ENCODE peak calls at places on chromosomes 1 and 21, in ten cellular contexts. X is colonic mucosa, O is vagina, H is body of pancreas, M is left ventricle myocardium inferior, L is H9, Q is thyroid gland, R is transverse colon, G is brain microvascular endothelial cell, I is hepatocyte. N is an unnamed sample.

GRCh38 chr1:67053535-67053784 is 488 bp downstream of the SLC35D1 start:
- DNase-seq in G (peak), R (peak), O (no peak), X (peak), I (peak), H (peak), M (peak), L (no peak), Q (peak), N (no peak)

GRCh38 chr1:8841395-8841794 is 24.0 kb upstream of the RERE start:
- DNase-seq in I (no peak), H (no peak), O (no peak), Q (no peak), X (no peak), R (no peak), M (no peak), L (no peak), G (no peak), N (no peak)

GRCh38 chr1:20261095-20261494 is 29.6 kb upstream of the VWA5B1 start:
- DNase-seq in H (no peak), R (no peak), M (no peak), X (no peak), I (no peak), O (no peak), Q (no peak), G (no peak), L (no peak), N (no peak)

GRCh38 chr21:41536827-41537103 is 28.8 kb upstream of the TMPRSS2 start:
- DNase-seq in H (no peak), X (peak), L (no peak), R (peak), Q (no peak), M (no peak), I (no peak), G (no peak), O (no peak), N (no peak)

GRCh38 chr1:207752456-207753132 is 740 bp downstream of the CD46 start:
- DNase-seq in I (peak), O (no peak), L (no peak), M (no peak), R (peak), X (peak), G (no peak), H (peak), Q (peak), N (peak)

GRCh38 chr21:29326914-29327554 is 28.3 kb downstream of the BACH1 start:
- DNase-seq in O (no peak), G (no peak), R (no peak), H (no peak), Q (no peak), L (no peak), X (no peak), M (no peak), I (no peak), N (no peak)

GRCh38 chr1:31564606-31564989 is 11.7 kb upstream of the TINAGL1 start:
- DNase-seq in I (no peak), X (no peak), M (no peak), R (no peak), G (no peak), H (no peak), L (no peak), Q (no peak), O (peak), N (no peak)

GRCh38 chr1:153617677-153618076 is 1.6 kb upstream of the S100A14 start:
- DNase-seq in X (peak), L (peak), H (peak), M (no peak), I (peak), Q (peak), G (no peak), R (peak), O (no peak), N (no peak)

GRCh38 chr1:973459-974292 is 7.4 kb downstream of the PLEKHN1 start:
- DNase-seq in I (no peak), R (no peak), G (no peak), L (no peak), Q (no peak), H (no peak), X (no peak), O (no peak), M (no peak), N (no peak)

GRCh38 chr1:217660353-217661062 is 29.4 kb downstream of the SPATA17 start:
- DNase-seq in G (peak), Q (no peak), M (no peak), L (no peak), O (no peak), R (no peak), X (no peak), H (no peak), I (peak), N (peak)

GRCh38 chr1:226674892-226675719 is 64.0 kb downstream of the ITPKB start:
- DNase-seq in L (no peak), R (peak), H (peak), O (no peak), I (no peak), Q (no peak), X (peak), G (no peak), M (peak), N (no peak)

GRCh38 chr1:19765623-19766022 is 34.1 kb downstream of the TMCO4 start:
- DNase-seq in L (no peak), X (no peak), M (no peak), G (peak), Q (no peak), I (peak), R (no peak), O (no peak), H (no peak), N (peak)

GRCh38 chr1:210072129-210072528 is 134.1 kb downstream of the SYT14 start:
- DNase-seq in G (no peak), R (no peak), I (no peak), O (no peak), Q (no peak), X (no peak), M (no peak), H (no peak), L (no peak), N (no peak)

GRCh38 chr1:188611432-188611831 is 1782.7 kb downstream of the PLA2G4A start:
- DNase-seq in M (no peak), H (no peak), O (no peak), G (no peak), X (no peak), I (no peak), R (no peak), Q (no peak), L (no peak), N (no peak)

GRCh38 chr1:8985915-8986813 is 40.1 kb downstream of the SLC2A7 start:
- DNase-seq in M (peak), X (peak), H (peak), Q (peak), L (no peak), I (peak), R (peak), G (peak), O (no peak), N (peak)

GRCh38 chr1:213269829-213270228 is 218.8 kb downstream of the RPS6KC1 start:
- DNase-seq in O (no peak), Q (no peak), X (no peak), M (no peak), I (no peak), R (no peak), H (no peak), L (no peak), G (no peak), N (no peak)

GRCh38 chr1:26191739-26192138 is 1.3 kb downstream of the CATSPER4 start:
- DNase-seq in R (no peak), O (no peak), H (no peak), X (no peak), L (no peak), Q (no peak), G (no peak), M (no peak), I (no peak), N (no peak)

GRCh38 chr1:180386740-180387367 is 115.5 kb downstream of the ACBD6 start:
- DNase-seq in G (no peak), Q (no peak), I (no peak), H (no peak), R (no peak), X (no peak), M (no peak), O (no peak), L (no peak), N (no peak)

GRCh38 chr1:30034627-30035521 is 688.5 kb downstream of the MATN1 start:
- DNase-seq in H (no peak), I (no peak), G (peak), Q (no peak), X (peak), O (no peak), L (no peak), R (no peak), M (no peak), N (no peak)

DNA sequence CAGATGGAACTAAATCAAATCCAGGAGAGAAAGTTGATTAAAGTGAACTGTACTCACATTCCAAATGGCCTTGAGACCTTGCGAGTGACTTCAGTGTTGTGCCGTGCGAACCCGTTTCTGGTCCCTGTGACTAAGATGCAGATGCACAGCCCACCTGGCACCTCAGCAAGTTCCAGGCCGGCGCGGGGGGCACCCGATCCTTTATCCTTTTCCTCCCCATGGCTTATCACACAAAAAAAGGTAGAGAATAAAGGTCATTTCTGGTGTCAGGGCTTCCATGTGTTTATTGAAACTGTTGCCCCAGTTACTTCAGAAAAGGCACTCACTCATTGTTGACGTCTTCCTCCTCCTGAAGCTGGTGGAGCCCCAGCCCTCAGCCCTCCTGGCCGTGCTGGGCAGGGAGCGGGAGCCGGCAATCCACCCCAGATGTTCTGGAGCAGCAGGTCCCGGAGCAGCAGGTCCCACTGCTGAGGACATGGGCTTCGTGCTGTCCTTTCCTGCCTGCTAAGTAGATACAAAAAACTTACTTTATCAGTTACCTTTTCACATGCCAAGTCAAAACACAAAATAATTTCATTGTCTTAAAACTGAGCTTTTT is 53.0 kb downstream of the PCNT start:
- DNase-seq in O (no peak), R (no peak), L (no peak), Q (no peak), H (no peak), I (no peak), G (no peak), X (no peak), M (no peak), N (no peak)
- H3K27ac ChIP-seq in O (no peak), R (no peak), L (no peak), Q (no peak), H (no peak), I (no peak), G (no peak), X (no peak), M (peak), N (peak)

GRCh38 chr1:44810101-44810761 is 1.9 kb downstream of the BTBD19 start:
- DNase-seq in H (peak), X (no peak), R (peak), L (peak), M (peak), I (peak), G (no peak), Q (peak), O (no peak), N (no peak)

GRCh38 chr1:44808063-44808937 is at the start of gene BTBD19:
- DNase-seq in R (peak), H (peak), G (peak), O (no peak), X (peak), Q (peak), M (peak), L (peak), I (peak), N (no peak)

GRCh38 chr1:44807364-44808062 is 362 bp upstream of the DYNLT4 start:
- DNase-seq in R (peak), G (peak), L (peak), M (peak), I (peak), H (peak), X (peak), Q (peak), O (peak), N (peak)

GRCh38 chr1:44811234-44811633 is 2.9 kb downstream of the BTBD19 start:
- DNase-seq in H (no peak), Q (no peak), M (peak), X (no peak), G (no peak), I (peak), R (no peak), O (no peak), L (no peak), N (no peak)

DNA sequence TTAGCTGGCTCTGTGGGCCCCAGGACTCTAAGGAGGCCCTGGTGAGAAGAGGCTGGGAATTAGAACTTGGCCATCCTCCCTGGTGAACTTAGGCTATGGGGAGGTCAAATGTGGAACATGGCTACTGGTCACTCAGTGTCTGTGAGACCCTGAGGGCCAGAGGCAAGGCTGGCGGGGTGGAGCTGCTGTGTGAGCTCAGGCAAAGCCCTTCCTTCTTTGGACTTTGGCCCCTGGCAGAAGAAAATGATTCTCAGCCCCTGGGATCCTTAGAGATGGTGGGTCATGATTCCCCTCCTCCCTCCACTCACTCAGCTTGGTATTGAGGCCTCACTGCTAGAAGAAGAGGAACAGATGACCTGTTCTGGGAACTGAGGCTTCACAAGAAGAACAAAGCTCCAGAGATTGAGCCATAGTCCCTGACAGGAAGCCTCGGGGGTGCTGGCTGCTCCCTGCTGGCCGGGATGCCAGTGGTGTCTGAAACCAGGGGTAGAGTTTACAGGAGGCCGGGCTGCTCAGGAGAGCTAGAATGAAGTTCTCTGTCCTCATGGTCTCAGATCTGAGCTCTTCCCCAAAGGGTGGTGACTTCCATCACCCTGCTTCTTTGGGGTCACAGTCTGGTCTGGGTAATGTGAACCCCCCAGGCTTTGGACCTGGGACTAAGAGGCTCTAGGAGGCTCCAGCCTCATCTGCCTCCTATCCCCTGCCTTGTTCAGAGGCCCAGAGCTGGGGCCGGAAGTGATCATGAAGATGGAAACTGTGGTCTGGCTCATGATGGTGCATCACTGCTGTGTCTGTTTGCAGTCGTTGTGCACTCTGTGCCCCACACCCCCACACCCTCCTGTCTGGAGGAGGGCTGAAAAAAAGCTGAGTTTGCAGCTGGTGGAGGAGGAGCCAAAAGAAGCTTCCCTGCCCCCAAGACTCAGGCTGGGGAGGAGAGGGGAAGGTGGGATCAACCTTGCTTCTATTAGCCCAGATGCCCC is 905 bp downstream of the BTBD19 start:
- DNase-seq in I (peak), G (peak), M (peak), H (peak), O (no peak), Q (peak), R (peak), L (peak), X (peak), N (no peak)
- TF ChIP-seq CTCF in I (no peak), G (peak), M (peak), H (peak), O (no peak), Q (no peak), R (peak), L (no peak), X (no peak), N (no peak)

DNA sequence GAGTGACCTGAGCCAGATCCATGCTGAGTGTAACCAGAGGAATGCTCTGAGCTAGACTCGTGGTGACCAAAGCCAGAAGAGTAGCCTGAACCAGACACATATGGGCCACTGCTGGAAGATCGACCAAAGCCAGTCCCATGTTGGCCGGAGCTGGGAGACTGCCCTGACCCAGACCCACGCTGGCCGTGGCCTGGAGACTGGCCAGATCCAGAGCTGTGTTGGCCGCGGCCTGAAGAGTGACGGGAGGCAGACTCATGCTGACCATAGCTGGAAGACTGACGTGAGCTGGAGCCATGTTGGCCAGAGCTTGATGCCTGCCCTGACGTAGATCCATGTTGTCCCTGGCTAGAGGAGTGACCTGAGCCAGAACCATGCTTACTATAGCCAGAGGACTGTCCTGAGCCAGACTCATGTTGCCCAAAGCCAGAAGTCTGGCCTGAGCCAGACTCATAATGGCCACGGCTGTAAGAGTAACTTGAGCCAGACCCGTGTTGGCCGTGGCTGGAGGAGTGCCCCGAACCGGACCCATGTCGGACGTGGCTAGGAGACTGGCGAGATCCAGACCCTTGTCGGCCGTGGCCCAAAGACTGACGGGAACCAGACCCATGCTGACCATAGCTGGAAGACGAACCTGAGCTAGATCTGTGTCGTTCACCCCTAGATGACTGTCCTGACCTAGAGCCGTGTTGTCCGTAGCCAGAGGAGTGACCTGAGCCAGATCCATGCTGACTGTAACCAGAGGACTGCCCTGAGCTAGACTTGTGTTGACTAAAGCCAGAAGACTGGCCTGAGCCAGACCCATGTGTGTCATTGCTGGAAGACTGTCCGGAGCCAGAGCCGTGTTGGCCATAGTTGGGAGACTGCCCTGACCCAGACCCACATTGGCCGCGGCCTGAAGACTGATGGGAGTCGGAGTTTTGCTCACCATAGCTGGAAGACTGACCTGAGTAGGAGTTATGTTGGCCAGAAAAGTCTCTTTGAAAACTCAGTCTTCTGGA is 3.5 kb downstream of the HRNR start:
- DNase-seq in G (no peak), X (no peak), L (no peak), O (no peak), Q (no peak), R (no peak), M (no peak), H (no peak), I (no peak), N (no peak)
- H3K27ac ChIP-seq in G (no peak), X (no peak), L (no peak), O (no peak), Q (no peak), R (no peak), M (no peak), H (no peak), I (no peak), N (no peak)

DNA sequence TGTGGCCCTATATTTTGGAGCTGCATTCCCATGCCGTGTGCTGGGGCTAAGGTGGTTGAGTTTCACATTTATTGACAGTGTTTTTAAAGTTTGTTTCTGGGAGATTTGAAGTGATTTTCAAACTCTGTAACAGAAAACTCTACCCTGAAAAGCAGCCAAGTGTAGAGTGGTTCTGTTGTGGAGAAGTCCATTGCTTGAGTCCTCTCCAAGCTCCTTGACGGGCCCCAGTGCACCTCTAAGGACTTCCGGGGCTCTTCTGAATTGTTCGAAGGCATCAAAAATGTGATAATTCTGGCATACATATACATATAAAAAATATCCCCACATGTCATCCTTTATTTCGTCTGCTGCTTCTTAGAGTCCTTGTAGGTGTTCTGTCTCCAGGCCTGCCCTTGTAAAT is 5.0 kb downstream of the MYOCOS start:
- DNase-seq in O (no peak), H (no peak), Q (peak), I (no peak), G (no peak), X (no peak), R (no peak), M (no peak), L (no peak), N (no peak)
- TF ChIP-seq CTCF in O (no peak), H (no peak), Q (no peak), I (no peak), G (no peak), X (no peak), R (no peak), M (no peak), L (no peak), N (no peak)

GRCh38 chr1:36910281-36910725 is 124.0 kb downstream of the GRIK3 start:
- DNase-seq in O (peak), I (no peak), R (no peak), X (no peak), H (no peak), Q (no peak), L (no peak), M (no peak), G (no peak), N (no peak)

GRCh38 chr1:36913016-36913415 is 121.3 kb downstream of the GRIK3 start:
- DNase-seq in I (no peak), M (no peak), H (no peak), Q (no peak), L (peak), O (peak), X (peak), R (no peak), G (no peak), N (no peak)

GRCh38 chr1:36910886-36911540 is 123.3 kb downstream of the GRIK3 start:
- DNase-seq in I (no peak), O (peak), G (no peak), X (no peak), Q (no peak), M (no peak), H (no peak), L (no peak), R (no peak), N (no peak)

GRCh38 chr1:36912365-36912840 is 121.9 kb downstream of the GRIK3 start:
- DNase-seq in Q (no peak), M (no peak), X (no peak), R (no peak), G (no peak), O (peak), H (no peak), L (peak), I (no peak), N (no peak)

DNA sequence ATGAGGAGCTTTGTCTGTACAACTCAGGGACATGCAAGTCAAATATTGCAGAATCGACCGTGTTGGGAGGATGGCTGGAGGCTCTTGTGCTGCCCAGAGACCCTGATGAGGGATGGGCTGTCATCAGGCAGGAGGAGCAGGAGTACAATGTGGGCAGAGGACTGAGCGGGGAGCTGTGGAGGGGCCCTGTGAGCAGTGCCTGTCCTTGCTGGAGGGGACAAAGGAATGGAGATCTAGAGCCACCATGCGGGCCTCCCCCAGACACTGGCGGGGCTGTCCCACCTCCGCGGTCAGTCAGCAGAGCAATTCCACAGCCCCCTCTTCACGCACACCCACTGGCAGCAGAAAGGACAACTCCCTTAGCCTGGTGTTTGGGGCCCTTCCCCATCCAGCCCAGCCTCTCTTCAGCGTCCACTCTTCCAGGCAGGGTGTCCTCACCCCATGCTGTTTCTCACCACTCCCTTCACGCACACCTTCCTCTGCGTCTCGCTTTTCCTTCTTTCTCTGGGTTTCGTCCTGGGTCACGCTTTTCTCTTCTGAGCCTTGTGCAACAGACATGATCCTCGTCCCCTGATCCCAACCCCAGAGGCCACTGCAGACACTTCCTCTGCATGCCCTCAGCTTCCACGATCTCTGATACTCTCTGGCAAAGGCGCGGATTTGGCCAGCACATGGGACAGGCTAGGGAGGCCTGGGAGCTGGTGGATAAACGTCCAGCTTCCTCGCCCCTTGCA is 122.5 kb downstream of the GRIK3 start:
- DNase-seq in R (no peak), G (no peak), I (no peak), M (no peak), L (no peak), X (no peak), O (peak), H (no peak), Q (no peak), N (no peak)
- H3K27ac ChIP-seq in R (no peak), G (no peak), I (no peak), M (no peak), L (no peak), X (no peak), O (no peak), H (no peak), Q (no peak), N (no peak)